ENCODE peak calls at places on chromosomes 13 and 19, in eight cellular contexts. W is GM04504; E is HT1080; N is sigmoid colon; J is activated effector memory CD4-positive, alpha-beta T cell treated with Interleukin-2 at 50 U/mL for 16 hours; I is HTR-8/SVneo; A is pancreas; X is mesothelial cell of epicardium. R is an unnamed sample.

GRCh38 chr19:16470541-16470910 is 1.2 kb downstream of the EPS15L1 start:
- DNase-seq in J (no peak), A (no peak), X (no peak), E (no peak), I (no peak), W (no peak), N (no peak), R (no peak)

GRCh38 chr13:37386276-37386675 is 212.3 kb downstream of the POSTN start:
- DNase-seq in X (no peak), A (no peak), I (no peak), J (no peak), E (peak; percentile 52), N (no peak), W (peak; percentile 36), R (no peak)

GRCh38 chr13:110044521-110045200 is 258.3 kb upstream of the IRS2 start:
- DNase-seq in E (no peak), N (no peak), I (no peak), A (no peak), W (peak; percentile 58), X (no peak), J (no peak), R (no peak)

GRCh38 chr19:27735314-27735713 is 1477.6 kb downstream of the UQCRFS1 start:
- DNase-seq in I (no peak), W (no peak), E (no peak), X (no peak), A (no peak), J (no peak), N (no peak), R (no peak)

GRCh38 chr13:113497217-113497616 is 6.7 kb upstream of the DCUN1D2 start:
- DNase-seq in I (no peak), J (no peak), N (no peak), X (no peak), W (no peak), A (peak; percentile 37), E (no peak), R (no peak)

GRCh38 chr13:29743229-29743786 is 107.1 kb downstream of the UBL3 start:
- DNase-seq in J (no peak), X (no peak), W (peak; percentile 95), N (peak; percentile 96), I (no peak), E (no peak), A (no peak), R (no peak)

GRCh38 chr19:49801966-49802661 is 11.0 kb downstream of the FUZ start:
- DNase-seq in X (peak; percentile 79), N (peak; percentile 98), A (peak; percentile 66), E (no peak), W (no peak), I (no peak), J (no peak), R (no peak)

GRCh38 chr13:33274264-33274663 is 11.3 kb downstream of the STARD13 start:
- DNase-seq in E (no peak), I (no peak), N (no peak), X (no peak), A (no peak), W (no peak), J (no peak), R (no peak)

GRCh38 chr19:38483016-38483630 is 49.6 kb downstream of the RYR1 start:
- DNase-seq in J (no peak), E (no peak), I (no peak), N (no peak), A (no peak), X (no peak), W (no peak), R (no peak)

GRCh38 chr19:51742736-51743288 is 8.9 kb downstream of the FPR1 start:
- DNase-seq in X (no peak), E (peak; percentile 63), I (no peak), N (no peak), A (no peak), J (no peak), W (no peak), R (no peak)

GRCh38 chr13:111874981-111875380 is 192.0 kb upstream of the SOX1 start:
- DNase-seq in W (no peak), N (no peak), X (no peak), J (no peak), E (no peak), A (no peak), I (no peak), R (no peak)

GRCh38 chr19:33683881-33684549 is 62.3 kb downstream of the CHST8 start:
- DNase-seq in W (peak; percentile 11), I (peak; percentile 56), A (peak; percentile 32), E (peak; percentile 12), J (no peak), X (peak; percentile 88), N (peak; percentile 44), R (no peak)

GRCh38 chr19:782195-783043 is 14.8 kb upstream of the PTBP1 start:
- DNase-seq in I (peak; percentile 75), E (peak; percentile 52), N (no peak), W (no peak), J (no peak), X (no peak), A (no peak), R (no peak)

GRCh38 chr13:76885203-76886004 is 801 bp downstream of the KCTD12 start:
- DNase-seq in N (peak; percentile 90), E (peak; percentile 66), I (peak; percentile 24), J (peak; percentile 51), A (peak; percentile 49), W (peak; percentile 36), X (peak; percentile 68), R (peak; percentile 17)

GRCh38 chr13:21310220-21310619 is 133.8 kb downstream of the MRPL57 start:
- DNase-seq in E (no peak), I (no peak), W (no peak), J (no peak), A (no peak), N (no peak), X (no peak), R (no peak)

GRCh38 chr13:64959276-64959675 is 2270.9 kb downstream of the PCDH9 start:
- DNase-seq in I (no peak), J (no peak), E (no peak), W (no peak), X (no peak), N (no peak), A (no peak), R (no peak)

R was measured in effector CD8-positive, alpha-beta T cell.